ENCODE peak calls at places on chromosomes 1 and 21, in nine cellular contexts. One of them, this sample, is unnamed.

GRCh38 chr1:18681423-18681835 is 50.8 kb downstream of the PAX7 start:
- DNase-seq in NCI-H748 treated with DMSO at 0.1 percent for 48 hours: peak
- DNase-seq in non-pigmented ciliary epithelial cell: no peak
- DNase-seq in NCI-H1105 treated with DMSO at 0.1 percent for 48 hours: peak
- DNase-seq in stimulated activated naive CD4-positive, alpha-beta T cell treated with Interleukin-2 at 50 U/mL for 16 hours: no peak
- DNase-seq in progenitor cell of endocrine pancreas: no peak
- DNase-seq in activated naive CD4-positive, alpha-beta T cell: no peak
- DNase-seq in right atrium auricular region: no peak
- DNase-seq in NCI-H69: peak
- DNase-seq in this sample: no peak

GRCh38 chr1:192904438-192904895 is 95.6 kb downstream of the RGS2 start:
- DNase-seq in NCI-H748 treated with DMSO at 0.1 percent for 48 hours: no peak
- DNase-seq in stimulated activated naive CD4-positive, alpha-beta T cell treated with Interleukin-2 at 50 U/mL for 16 hours: no peak
- DNase-seq in NCI-H1105 treated with DMSO at 0.1 percent for 48 hours: no peak
- DNase-seq in progenitor cell of endocrine pancreas: no peak
- DNase-seq in NCI-H69: no peak
- DNase-seq in right atrium auricular region: peak
- DNase-seq in non-pigmented ciliary epithelial cell: peak
- DNase-seq in activated naive CD4-positive, alpha-beta T cell: no peak
- DNase-seq in this sample: no peak

GRCh38 chr1:69157046-69157756 is 410.5 kb upstream of the LRRC7 start:
- DNase-seq in progenitor cell of endocrine pancreas: no peak
- DNase-seq in NCI-H69: no peak
- DNase-seq in stimulated activated naive CD4-positive, alpha-beta T cell treated with Interleukin-2 at 50 U/mL for 16 hours: no peak
- DNase-seq in right atrium auricular region: no peak
- DNase-seq in non-pigmented ciliary epithelial cell: no peak
- DNase-seq in NCI-H748 treated with DMSO at 0.1 percent for 48 hours: no peak
- DNase-seq in activated naive CD4-positive, alpha-beta T cell: no peak
- DNase-seq in NCI-H1105 treated with DMSO at 0.1 percent for 48 hours: no peak
- DNase-seq in this sample: no peak

GRCh38 chr21:38848187-38848609 is 42.5 kb downstream of the ETS2 start:
- DNase-seq in NCI-H1105 treated with DMSO at 0.1 percent for 48 hours: no peak
- DNase-seq in stimulated activated naive CD4-positive, alpha-beta T cell treated with Interleukin-2 at 50 U/mL for 16 hours: no peak
- DNase-seq in non-pigmented ciliary epithelial cell: no peak
- DNase-seq in progenitor cell of endocrine pancreas: no peak
- DNase-seq in NCI-H69: no peak
- DNase-seq in activated naive CD4-positive, alpha-beta T cell: no peak
- DNase-seq in right atrium auricular region: no peak
- DNase-seq in NCI-H748 treated with DMSO at 0.1 percent for 48 hours: no peak
- DNase-seq in this sample: no peak

GRCh38 chr1:160377585-160378206 is 10.8 kb downstream of the NHLH1 start:
- DNase-seq in right atrium auricular region: peak
- DNase-seq in NCI-H69: no peak
- DNase-seq in NCI-H1105 treated with DMSO at 0.1 percent for 48 hours: no peak
- DNase-seq in stimulated activated naive CD4-positive, alpha-beta T cell treated with Interleukin-2 at 50 U/mL for 16 hours: no peak
- DNase-seq in non-pigmented ciliary epithelial cell: no peak
- DNase-seq in activated naive CD4-positive, alpha-beta T cell: no peak
- DNase-seq in NCI-H748 treated with DMSO at 0.1 percent for 48 hours: no peak
- DNase-seq in progenitor cell of endocrine pancreas: no peak
- DNase-seq in this sample: no peak

GRCh38 chr1:78303620-78304019 is 187.2 kb upstream of the PTGFR start:
- DNase-seq in stimulated activated naive CD4-positive, alpha-beta T cell treated with Interleukin-2 at 50 U/mL for 16 hours: no peak
- DNase-seq in right atrium auricular region: peak
- DNase-seq in activated naive CD4-positive, alpha-beta T cell: no peak
- DNase-seq in progenitor cell of endocrine pancreas: no peak
- DNase-seq in NCI-H1105 treated with DMSO at 0.1 percent for 48 hours: no peak
- DNase-seq in non-pigmented ciliary epithelial cell: no peak
- DNase-seq in NCI-H748 treated with DMSO at 0.1 percent for 48 hours: no peak
- DNase-seq in NCI-H69: no peak
- DNase-seq in this sample: no peak

GRCh38 chr1:3899776-3900149 is 309 bp downstream of the C1orf174 start:
- DNase-seq in activated naive CD4-positive, alpha-beta T cell: no peak
- DNase-seq in progenitor cell of endocrine pancreas: peak
- DNase-seq in NCI-H69: no peak
- DNase-seq in NCI-H1105 treated with DMSO at 0.1 percent for 48 hours: peak
- DNase-seq in NCI-H748 treated with DMSO at 0.1 percent for 48 hours: no peak
- DNase-seq in stimulated activated naive CD4-positive, alpha-beta T cell treated with Interleukin-2 at 50 U/mL for 16 hours: no peak
- DNase-seq in non-pigmented ciliary epithelial cell: no peak
- DNase-seq in right atrium auricular region: no peak
- DNase-seq in this sample: peak

GRCh38 chr1:82813351-82813750 is 1012.6 kb downstream of the ADGRL2 start:
- DNase-seq in stimulated activated naive CD4-positive, alpha-beta T cell treated with Interleukin-2 at 50 U/mL for 16 hours: no peak
- DNase-seq in non-pigmented ciliary epithelial cell: no peak
- DNase-seq in activated naive CD4-positive, alpha-beta T cell: no peak
- DNase-seq in NCI-H1105 treated with DMSO at 0.1 percent for 48 hours: no peak
- DNase-seq in right atrium auricular region: no peak
- DNase-seq in NCI-H69: no peak
- DNase-seq in progenitor cell of endocrine pancreas: no peak
- DNase-seq in NCI-H748 treated with DMSO at 0.1 percent for 48 hours: no peak
- DNase-seq in this sample: no peak

GRCh38 chr1:4664095-4664494 is 9.7 kb downstream of the AJAP1 start:
- DNase-seq in NCI-H69: no peak
- DNase-seq in NCI-H1105 treated with DMSO at 0.1 percent for 48 hours: no peak
- DNase-seq in non-pigmented ciliary epithelial cell: no peak
- DNase-seq in NCI-H748 treated with DMSO at 0.1 percent for 48 hours: no peak
- DNase-seq in progenitor cell of endocrine pancreas: no peak
- DNase-seq in stimulated activated naive CD4-positive, alpha-beta T cell treated with Interleukin-2 at 50 U/mL for 16 hours: no peak
- DNase-seq in activated naive CD4-positive, alpha-beta T cell: no peak
- DNase-seq in right atrium auricular region: no peak
- DNase-seq in this sample: no peak

GRCh38 chr21:34990842-34991241 is 58.3 kb downstream of the RUNX1 start:
- DNase-seq in non-pigmented ciliary epithelial cell: no peak
- DNase-seq in NCI-H69: no peak
- DNase-seq in progenitor cell of endocrine pancreas: no peak
- DNase-seq in NCI-H1105 treated with DMSO at 0.1 percent for 48 hours: no peak
- DNase-seq in stimulated activated naive CD4-positive, alpha-beta T cell treated with Interleukin-2 at 50 U/mL for 16 hours: no peak
- DNase-seq in right atrium auricular region: no peak
- DNase-seq in activated naive CD4-positive, alpha-beta T cell: no peak
- DNase-seq in NCI-H748 treated with DMSO at 0.1 percent for 48 hours: no peak
- DNase-seq in this sample: no peak

GRCh38 chr21:33478858-33479678 is 706 bp downstream of the TMEM50B start:
- DNase-seq in NCI-H1105 treated with DMSO at 0.1 percent for 48 hours: peak
- DNase-seq in stimulated activated naive CD4-positive, alpha-beta T cell treated with Interleukin-2 at 50 U/mL for 16 hours: peak
- DNase-seq in progenitor cell of endocrine pancreas: peak
- DNase-seq in activated naive CD4-positive, alpha-beta T cell: peak
- DNase-seq in NCI-H748 treated with DMSO at 0.1 percent for 48 hours: no peak
- DNase-seq in non-pigmented ciliary epithelial cell: no peak
- DNase-seq in NCI-H69: peak
- DNase-seq in right atrium auricular region: no peak
- DNase-seq in this sample: peak

GRCh38 chr1:65232402-65233122 is 76.8 kb upstream of the DNAJC6 start:
- DNase-seq in activated naive CD4-positive, alpha-beta T cell: no peak
- DNase-seq in stimulated activated naive CD4-positive, alpha-beta T cell treated with Interleukin-2 at 50 U/mL for 16 hours: no peak
- DNase-seq in NCI-H1105 treated with DMSO at 0.1 percent for 48 hours: no peak
- DNase-seq in non-pigmented ciliary epithelial cell: no peak
- DNase-seq in right atrium auricular region: no peak
- DNase-seq in NCI-H748 treated with DMSO at 0.1 percent for 48 hours: no peak
- DNase-seq in NCI-H69: no peak
- DNase-seq in progenitor cell of endocrine pancreas: no peak
- DNase-seq in this sample: no peak

GRCh38 chr1:156804572-156805243 is 11.9 kb downstream of the SH2D2A start:
- DNase-seq in right atrium auricular region: no peak
- DNase-seq in non-pigmented ciliary epithelial cell: no peak
- DNase-seq in NCI-H69: peak
- DNase-seq in NCI-H1105 treated with DMSO at 0.1 percent for 48 hours: no peak
- DNase-seq in NCI-H748 treated with DMSO at 0.1 percent for 48 hours: no peak
- DNase-seq in stimulated activated naive CD4-positive, alpha-beta T cell treated with Interleukin-2 at 50 U/mL for 16 hours: no peak
- DNase-seq in progenitor cell of endocrine pancreas: no peak
- DNase-seq in activated naive CD4-positive, alpha-beta T cell: no peak
- DNase-seq in this sample: no peak

GRCh38 chr1:151619489-151620093 is 7.7 kb downstream of the SNX27 start:
- DNase-seq in NCI-H748 treated with DMSO at 0.1 percent for 48 hours: no peak
- DNase-seq in NCI-H69: peak
- DNase-seq in right atrium auricular region: no peak
- DNase-seq in progenitor cell of endocrine pancreas: no peak
- DNase-seq in NCI-H1105 treated with DMSO at 0.1 percent for 48 hours: no peak
- DNase-seq in non-pigmented ciliary epithelial cell: no peak
- DNase-seq in activated naive CD4-positive, alpha-beta T cell: no peak
- DNase-seq in stimulated activated naive CD4-positive, alpha-beta T cell treated with Interleukin-2 at 50 U/mL for 16 hours: no peak
- DNase-seq in this sample: no peak

GRCh38 chr21:42145569-42146250 is 73.2 kb upstream of the ABCG1 start:
- DNase-seq in NCI-H1105 treated with DMSO at 0.1 percent for 48 hours: peak
- DNase-seq in NCI-H748 treated with DMSO at 0.1 percent for 48 hours: peak
- DNase-seq in progenitor cell of endocrine pancreas: peak
- DNase-seq in NCI-H69: peak
- DNase-seq in right atrium auricular region: peak
- DNase-seq in stimulated activated naive CD4-positive, alpha-beta T cell treated with Interleukin-2 at 50 U/mL for 16 hours: peak
- DNase-seq in non-pigmented ciliary epithelial cell: peak
- DNase-seq in activated naive CD4-positive, alpha-beta T cell: peak
- DNase-seq in this sample: peak

GRCh38 chr1:81876901-81877750 is 76.4 kb downstream of the ADGRL2 start:
- DNase-seq in NCI-H748 treated with DMSO at 0.1 percent for 48 hours: no peak
- DNase-seq in NCI-H1105 treated with DMSO at 0.1 percent for 48 hours: peak
- DNase-seq in non-pigmented ciliary epithelial cell: no peak
- DNase-seq in progenitor cell of endocrine pancreas: no peak
- DNase-seq in activated naive CD4-positive, alpha-beta T cell: no peak
- DNase-seq in NCI-H69: no peak
- DNase-seq in right atrium auricular region: no peak
- DNase-seq in stimulated activated naive CD4-positive, alpha-beta T cell treated with Interleukin-2 at 50 U/mL for 16 hours: no peak
- DNase-seq in this sample: no peak

GRCh38 chr1:88655685-88656299 is 28.3 kb upstream of the PKN2 start:
- DNase-seq in activated naive CD4-positive, alpha-beta T cell: no peak
- DNase-seq in stimulated activated naive CD4-positive, alpha-beta T cell treated with Interleukin-2 at 50 U/mL for 16 hours: no peak
- DNase-seq in NCI-H748 treated with DMSO at 0.1 percent for 48 hours: no peak
- DNase-seq in non-pigmented ciliary epithelial cell: no peak
- DNase-seq in NCI-H1105 treated with DMSO at 0.1 percent for 48 hours: peak
- DNase-seq in NCI-H69: peak
- DNase-seq in right atrium auricular region: no peak
- DNase-seq in progenitor cell of endocrine pancreas: no peak
- DNase-seq in this sample: no peak

GRCh38 chr1:108750476-108751191 is 4.2 kb downstream of the STXBP3 start:
- DNase-seq in progenitor cell of endocrine pancreas: no peak
- DNase-seq in NCI-H748 treated with DMSO at 0.1 percent for 48 hours: no peak
- DNase-seq in NCI-H69: no peak
- DNase-seq in activated naive CD4-positive, alpha-beta T cell: no peak
- DNase-seq in NCI-H1105 treated with DMSO at 0.1 percent for 48 hours: no peak
- DNase-seq in stimulated activated naive CD4-positive, alpha-beta T cell treated with Interleukin-2 at 50 U/mL for 16 hours: no peak
- DNase-seq in non-pigmented ciliary epithelial cell: no peak
- DNase-seq in right atrium auricular region: no peak
- DNase-seq in this sample: no peak

GRCh38 chr1:110602466-110602865 is 3.7 kb downstream of the KCNA2 start:
- DNase-seq in stimulated activated naive CD4-positive, alpha-beta T cell treated with Interleukin-2 at 50 U/mL for 16 hours: no peak
- DNase-seq in non-pigmented ciliary epithelial cell: no peak
- DNase-seq in progenitor cell of endocrine pancreas: no peak
- DNase-seq in NCI-H69: no peak
- DNase-seq in NCI-H748 treated with DMSO at 0.1 percent for 48 hours: no peak
- DNase-seq in NCI-H1105 treated with DMSO at 0.1 percent for 48 hours: no peak
- DNase-seq in right atrium auricular region: no peak
- DNase-seq in activated naive CD4-positive, alpha-beta T cell: no peak
- DNase-seq in this sample: no peak

GRCh38 chr21:38330671-38331070 is 73.9 kb downstream of the KCNJ15 start:
- DNase-seq in NCI-H69: no peak
- DNase-seq in right atrium auricular region: no peak
- DNase-seq in non-pigmented ciliary epithelial cell: no peak
- DNase-seq in stimulated activated naive CD4-positive, alpha-beta T cell treated with Interleukin-2 at 50 U/mL for 16 hours: no peak
- DNase-seq in NCI-H1105 treated with DMSO at 0.1 percent for 48 hours: no peak
- DNase-seq in activated naive CD4-positive, alpha-beta T cell: no peak
- DNase-seq in NCI-H748 treated with DMSO at 0.1 percent for 48 hours: no peak
- DNase-seq in progenitor cell of endocrine pancreas: no peak
- DNase-seq in this sample: no peak